ENCODE peak calls at places on chromosome 11, in ten cellular contexts. One of them, this sample, is unnamed. For H3K9me3 and H3K4me1, the result is how much of the 10 kb centered on the place peaks cover.

GRCh38 chr11:120034881-120035620 is 102.9 kb downstream of the TRIM29 start:
- DNase-seq in adrenal gland: no peak
- DNase-seq in transverse colon: no peak
- DNase-seq in pancreas: no peak
- DNase-seq in effector memory CD4-positive, alpha-beta T cell: no peak
- DNase-seq in right cardiac atrium: no peak
- DNase-seq in cardiac muscle cell: no peak
- DNase-seq in adipocyte: no peak
- DNase-seq in osteoblast: no peak
- DNase-seq in lung: no peak
- DNase-seq in this sample: no peak

GRCh38 chr11:8192016-8192895 is 23.4 kb upstream of the RIC3 start:
- DNase-seq in adrenal gland: peak
- DNase-seq in transverse colon: peak
- DNase-seq in pancreas: peak
- DNase-seq in effector memory CD4-positive, alpha-beta T cell: no peak
- DNase-seq in right cardiac atrium: peak
- DNase-seq in cardiac muscle cell: peak
- DNase-seq in adipocyte: peak
- DNase-seq in osteoblast: peak
- DNase-seq in lung: peak
- DNase-seq in this sample: no peak

GRCh38 chr11:65571940-65572339 is 398 bp upstream of the FAM89B start:
- DNase-seq in adrenal gland: no peak
- DNase-seq in transverse colon: peak
- DNase-seq in pancreas: no peak
- DNase-seq in effector memory CD4-positive, alpha-beta T cell: no peak
- DNase-seq in right cardiac atrium: no peak
- DNase-seq in cardiac muscle cell: peak
- DNase-seq in adipocyte: peak
- DNase-seq in osteoblast: peak
- DNase-seq in lung: no peak
- DNase-seq in this sample: no peak

GRCh38 chr11:78790784-78791183 is 216.1 kb upstream of the NARS2 start:
- DNase-seq in adrenal gland: no peak
- DNase-seq in transverse colon: no peak
- DNase-seq in pancreas: no peak
- DNase-seq in effector memory CD4-positive, alpha-beta T cell: no peak
- DNase-seq in right cardiac atrium: no peak
- DNase-seq in cardiac muscle cell: no peak
- DNase-seq in adipocyte: no peak
- DNase-seq in osteoblast: no peak
- DNase-seq in lung: peak
- DNase-seq in this sample: no peak

GRCh38 chr11:67010296-67010905 is 12.5 kb upstream of the SYT12 start:
- DNase-seq in adrenal gland: no peak
- DNase-seq in transverse colon: no peak
- DNase-seq in pancreas: no peak
- DNase-seq in effector memory CD4-positive, alpha-beta T cell: no peak
- DNase-seq in right cardiac atrium: no peak
- DNase-seq in cardiac muscle cell: no peak
- DNase-seq in adipocyte: no peak
- DNase-seq in osteoblast: no peak
- DNase-seq in lung: no peak
- DNase-seq in this sample: no peak

GRCh38 chr11:58675344-58676155 is 53.1 kb downstream of the CNTF start:
- DNase-seq in adrenal gland: peak
- DNase-seq in transverse colon: peak
- DNase-seq in pancreas: peak
- DNase-seq in effector memory CD4-positive, alpha-beta T cell: peak
- DNase-seq in right cardiac atrium: peak
- DNase-seq in cardiac muscle cell: peak
- DNase-seq in adipocyte: peak
- DNase-seq in osteoblast: peak
- DNase-seq in lung: peak
- DNase-seq in this sample: no peak

GRCh38 chr11:910044-910588 is 494 bp downstream of the CHID1 start:
- DNase-seq in adrenal gland: no peak
- DNase-seq in transverse colon: no peak
- DNase-seq in pancreas: no peak
- DNase-seq in effector memory CD4-positive, alpha-beta T cell: no peak
- DNase-seq in right cardiac atrium: peak
- DNase-seq in cardiac muscle cell: peak
- DNase-seq in adipocyte: peak
- DNase-seq in osteoblast: peak
- DNase-seq in lung: peak
- DNase-seq in this sample: no peak

GRCh38 chr11:11229691-11230090 is 123.4 kb downstream of the CSNK2A3 start:
- DNase-seq in adrenal gland: no peak
- DNase-seq in transverse colon: no peak
- DNase-seq in pancreas: no peak
- DNase-seq in effector memory CD4-positive, alpha-beta T cell: no peak
- DNase-seq in right cardiac atrium: no peak
- DNase-seq in cardiac muscle cell: no peak
- DNase-seq in adipocyte: no peak
- DNase-seq in osteoblast: no peak
- DNase-seq in lung: no peak
- DNase-seq in this sample: no peak

GRCh38 chr11:79352304-79352703 is 88.5 kb downstream of the TENM4 start:
- DNase-seq in adrenal gland: no peak
- DNase-seq in transverse colon: no peak
- DNase-seq in pancreas: no peak
- DNase-seq in effector memory CD4-positive, alpha-beta T cell: no peak
- DNase-seq in right cardiac atrium: no peak
- DNase-seq in cardiac muscle cell: no peak
- DNase-seq in adipocyte: no peak
- DNase-seq in osteoblast: no peak
- DNase-seq in lung: no peak
- DNase-seq in this sample: no peak

GRCh38 chr11:111403021-111403725 is 24.1 kb upstream of the POU2AF1 start:
- DNase-seq in adrenal gland: no peak
- DNase-seq in transverse colon: no peak
- DNase-seq in pancreas: no peak
- DNase-seq in effector memory CD4-positive, alpha-beta T cell: no peak
- DNase-seq in right cardiac atrium: no peak
- DNase-seq in cardiac muscle cell: no peak
- DNase-seq in adipocyte: no peak
- DNase-seq in osteoblast: no peak
- DNase-seq in lung: no peak
- DNase-seq in this sample: no peak

GRCh38 chr11:83827940-83828554 is 541.9 kb upstream of the CCDC90B start:
- DNase-seq in adrenal gland: no peak
- DNase-seq in transverse colon: no peak
- DNase-seq in pancreas: no peak
- DNase-seq in effector memory CD4-positive, alpha-beta T cell: no peak
- DNase-seq in right cardiac atrium: no peak
- DNase-seq in cardiac muscle cell: peak
- DNase-seq in adipocyte: peak
- DNase-seq in osteoblast: peak
- DNase-seq in lung: no peak
- DNase-seq in this sample: no peak

GRCh38 chr11:11430431-11430830 is 77.4 kb upstream of the CSNK2A3 start:
- DNase-seq in adrenal gland: no peak
- DNase-seq in transverse colon: no peak
- DNase-seq in pancreas: no peak
- DNase-seq in effector memory CD4-positive, alpha-beta T cell: no peak
- DNase-seq in right cardiac atrium: no peak
- DNase-seq in cardiac muscle cell: no peak
- DNase-seq in adipocyte: no peak
- DNase-seq in osteoblast: peak
- DNase-seq in lung: no peak
- DNase-seq in this sample: no peak

GRCh38 chr11:121071456-121072236 is 29.4 kb upstream of the TECTA start:
- DNase-seq in adrenal gland: no peak
- DNase-seq in transverse colon: no peak
- DNase-seq in pancreas: no peak
- DNase-seq in effector memory CD4-positive, alpha-beta T cell: no peak
- DNase-seq in right cardiac atrium: no peak
- DNase-seq in cardiac muscle cell: no peak
- DNase-seq in adipocyte: peak
- DNase-seq in osteoblast: peak
- DNase-seq in lung: no peak
- DNase-seq in this sample: no peak

GRCh38 chr11:5367461-5368074 is 16.0 kb upstream of the OR51M1 start:
- DNase-seq in adrenal gland: peak
- DNase-seq in transverse colon: no peak
- DNase-seq in pancreas: no peak
- DNase-seq in effector memory CD4-positive, alpha-beta T cell: no peak
- DNase-seq in right cardiac atrium: no peak
- DNase-seq in cardiac muscle cell: peak
- DNase-seq in adipocyte: peak
- DNase-seq in osteoblast: no peak
- DNase-seq in lung: no peak
- DNase-seq in this sample: no peak

GRCh38 chr11:120310875-120311274 is 14.2 kb upstream of the TLCD5 start:
- DNase-seq in adrenal gland: no peak
- DNase-seq in transverse colon: peak
- DNase-seq in pancreas: no peak
- DNase-seq in effector memory CD4-positive, alpha-beta T cell: no peak
- DNase-seq in right cardiac atrium: no peak
- DNase-seq in cardiac muscle cell: no peak
- DNase-seq in adipocyte: no peak
- DNase-seq in osteoblast: no peak
- DNase-seq in lung: no peak
- DNase-seq in this sample: no peak

GRCh38 chr11:63667993-63668392 is 3.2 kb downstream of the ATL3 start:
- DNase-seq in adrenal gland: no peak
- DNase-seq in transverse colon: no peak
- DNase-seq in pancreas: no peak
- DNase-seq in effector memory CD4-positive, alpha-beta T cell: no peak
- DNase-seq in right cardiac atrium: no peak
- DNase-seq in cardiac muscle cell: peak
- DNase-seq in adipocyte: peak
- DNase-seq in osteoblast: peak
- DNase-seq in lung: no peak
- DNase-seq in this sample: no peak

GRCh38 chr11:58193403-58193802 is 4.5 kb downstream of the OR9Q2 start:
- DNase-seq in adrenal gland: no peak
- DNase-seq in transverse colon: no peak
- DNase-seq in pancreas: no peak
- DNase-seq in effector memory CD4-positive, alpha-beta T cell: no peak
- DNase-seq in right cardiac atrium: no peak
- DNase-seq in cardiac muscle cell: no peak
- DNase-seq in adipocyte: no peak
- DNase-seq in osteoblast: no peak
- DNase-seq in lung: no peak
- DNase-seq in this sample: no peak

DNA sequence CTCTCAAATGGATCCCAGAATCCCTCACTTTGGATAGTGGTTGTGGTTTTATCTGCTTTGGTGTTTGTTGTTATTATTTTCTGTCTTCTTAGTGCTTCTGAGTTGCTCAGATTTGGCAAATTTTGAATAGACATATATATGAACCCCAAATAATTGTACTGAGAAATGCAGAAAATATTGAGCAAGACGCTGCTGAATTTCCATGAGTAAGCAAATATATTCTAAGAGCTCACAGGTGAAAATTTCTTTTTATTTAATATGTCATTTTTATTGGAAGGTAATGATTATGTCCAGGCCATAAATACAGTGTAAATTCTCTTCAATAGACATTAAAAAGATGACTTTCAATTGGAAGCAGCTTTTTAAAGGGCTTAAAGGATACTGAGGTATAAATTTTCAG is 152.1 kb downstream of the FAT3 start:
- DNase-seq in adrenal gland: no peak
- DNase-seq in transverse colon: no peak
- DNase-seq in pancreas: no peak
- DNase-seq in effector memory CD4-positive, alpha-beta T cell: no peak
- DNase-seq in right cardiac atrium: no peak
- DNase-seq in cardiac muscle cell: no peak
- DNase-seq in adipocyte: no peak
- DNase-seq in osteoblast: no peak
- DNase-seq in lung: no peak
- DNase-seq in this sample: no peak
- H3K9me3 ChIP-seq in adrenal gland: under half
- H3K9me3 ChIP-seq in transverse colon: under half
- H3K9me3 ChIP-seq in pancreas: under half
- H3K9me3 ChIP-seq in effector memory CD4-positive, alpha-beta T cell: under half
- H3K9me3 ChIP-seq in right cardiac atrium: under half
- H3K9me3 ChIP-seq in cardiac muscle cell: under half
- H3K9me3 ChIP-seq in adipocyte: under half
- H3K9me3 ChIP-seq in osteoblast: under half
- H3K9me3 ChIP-seq in lung: under half
- H3K9me3 ChIP-seq in this sample: under half

GRCh38 chr11:73322986-73323306 is 14.9 kb downstream of the ARHGEF17 start:
- DNase-seq in adrenal gland: no peak
- DNase-seq in transverse colon: no peak
- DNase-seq in pancreas: no peak
- DNase-seq in effector memory CD4-positive, alpha-beta T cell: no peak
- DNase-seq in right cardiac atrium: no peak
- DNase-seq in cardiac muscle cell: no peak
- DNase-seq in adipocyte: no peak
- DNase-seq in osteoblast: peak
- DNase-seq in lung: no peak
- DNase-seq in this sample: no peak
- H3K4me1 ChIP-seq in adrenal gland: under half
- H3K4me1 ChIP-seq in transverse colon: half or more
- H3K4me1 ChIP-seq in pancreas: under half
- H3K4me1 ChIP-seq in effector memory CD4-positive, alpha-beta T cell: under half
- H3K4me1 ChIP-seq in right cardiac atrium: half or more
- H3K4me1 ChIP-seq in cardiac muscle cell: half or more
- H3K4me1 ChIP-seq in adipocyte: half or more
- H3K4me1 ChIP-seq in osteoblast: half or more
- H3K4me1 ChIP-seq in lung: half or more
- H3K4me1 ChIP-seq in this sample: under half

DNA sequence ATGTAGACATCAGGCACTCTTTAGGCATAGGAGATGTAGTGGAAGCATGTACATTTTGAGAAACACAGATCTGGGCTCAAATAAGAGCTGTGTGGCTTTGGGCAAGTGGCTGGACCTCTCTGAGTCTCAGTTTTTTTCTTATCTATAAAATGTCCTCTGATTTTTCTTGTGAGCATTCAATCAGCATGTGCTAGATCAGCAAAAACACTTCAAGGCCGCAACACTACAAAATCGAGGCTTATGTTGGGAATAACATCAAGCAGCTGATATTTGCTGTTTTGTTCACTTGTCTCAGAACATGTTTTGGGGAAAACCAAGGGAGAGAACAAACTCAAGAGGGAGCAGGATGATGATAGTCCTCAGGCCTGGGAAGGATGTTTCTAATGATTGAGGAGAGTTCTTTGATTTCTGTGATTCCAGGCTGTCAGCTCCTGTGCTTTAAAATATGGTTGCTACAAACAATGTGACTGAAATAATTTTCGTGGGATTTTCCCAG is at the start of gene OR4X1:
- DNase-seq in adrenal gland: no peak
- DNase-seq in transverse colon: no peak
- DNase-seq in pancreas: no peak
- DNase-seq in effector memory CD4-positive, alpha-beta T cell: no peak
- DNase-seq in right cardiac atrium: no peak
- DNase-seq in cardiac muscle cell: no peak
- DNase-seq in adipocyte: no peak
- DNase-seq in osteoblast: no peak
- DNase-seq in lung: no peak
- DNase-seq in this sample: no peak
- H3K9me3 ChIP-seq in adrenal gland: under half
- H3K9me3 ChIP-seq in transverse colon: under half
- H3K9me3 ChIP-seq in pancreas: under half
- H3K9me3 ChIP-seq in effector memory CD4-positive, alpha-beta T cell: under half
- H3K9me3 ChIP-seq in right cardiac atrium: under half
- H3K9me3 ChIP-seq in cardiac muscle cell: under half
- H3K9me3 ChIP-seq in adipocyte: under half
- H3K9me3 ChIP-seq in osteoblast: under half
- H3K9me3 ChIP-seq in lung: under half
- H3K9me3 ChIP-seq in this sample: under half

GRCh38 chr11:68574308-68574707 is 110.0 kb upstream of the GAL start:
- DNase-seq in adrenal gland: no peak
- DNase-seq in transverse colon: no peak
- DNase-seq in pancreas: no peak
- DNase-seq in effector memory CD4-positive, alpha-beta T cell: no peak
- DNase-seq in right cardiac atrium: no peak
- DNase-seq in cardiac muscle cell: no peak
- DNase-seq in adipocyte: peak
- DNase-seq in osteoblast: peak
- DNase-seq in lung: no peak
- DNase-seq in this sample: no peak
- H3K4me1 ChIP-seq in adrenal gland: under half
- H3K4me1 ChIP-seq in transverse colon: under half
- H3K4me1 ChIP-seq in pancreas: under half
- H3K4me1 ChIP-seq in effector memory CD4-positive, alpha-beta T cell: under half
- H3K4me1 ChIP-seq in right cardiac atrium: under half
- H3K4me1 ChIP-seq in cardiac muscle cell: under half
- H3K4me1 ChIP-seq in adipocyte: under half
- H3K4me1 ChIP-seq in osteoblast: under half
- H3K4me1 ChIP-seq in lung: under half
- H3K4me1 ChIP-seq in this sample: under half